ENCODE peak calls at places on chromosomes 7 and 10, in nine cellular contexts. J, O, Y, R, U, D, P, X and K are unnamed samples.

GRCh38 chr10:102389894-102390293 is 5.6 kb upstream of the NFKB2 start:
- DNase-seq in J (no peak), U (no peak), R (no peak), X (no peak), Y (no peak), D (no peak), P (no peak), O (no peak), K (no peak)

GRCh38 chr10:72001026-72001380 is 36.8 kb downstream of the CHST3 start:
- DNase-seq in D (no peak), P (no peak), Y (no peak), J (no peak), X (no peak), O (no peak), U (no peak), R (no peak), K (no peak)

GRCh38 chr10:72564596-72564995 is 61.3 kb downstream of the MICU1 start:
- DNase-seq in R (no peak), D (no peak), O (no peak), J (peak; percentile 86), Y (no peak), X (no peak), U (no peak), P (no peak), K (no peak)

GRCh38 chr7:68730871-68731403 is 867.3 kb upstream of the AUTS2 start:
- DNase-seq in R (no peak), X (no peak), U (no peak), Y (no peak), O (no peak), P (no peak), D (no peak), J (no peak), K (no peak)

GRCh38 chr10:112898540-112899395 is 51.3 kb upstream of the TCF7L2 start:
- DNase-seq in P (no peak), D (peak; percentile 92), J (peak; percentile 34), R (no peak), O (no peak), Y (no peak), X (no peak), U (no peak), K (no peak)

GRCh38 chr10:89556590-89556989 is 21.2 kb upstream of the SLC16A12 start:
- DNase-seq in U (no peak), D (no peak), R (no peak), P (no peak), J (no peak), Y (no peak), O (no peak), X (no peak), K (no peak)

GRCh38 chr7:11609071-11609470 is 222.9 kb downstream of the THSD7A start:
- DNase-seq in D (no peak), U (no peak), O (no peak), P (no peak), R (no peak), Y (no peak), X (no peak), J (no peak), K (no peak)

GRCh38 chr10:99560277-99561126 is 27.8 kb downstream of the NKX2-3 start:
- DNase-seq in P (peak; percentile 22), J (peak; percentile 66), X (no peak), O (no peak), Y (peak; percentile 11), U (no peak), R (peak; percentile 31), D (peak; percentile 64), K (no peak)

GRCh38 chr10:14405076-14406065 is 74.6 kb upstream of the FRMD4A start:
- DNase-seq in P (no peak), X (no peak), U (peak; percentile 17), D (no peak), J (peak; percentile 65), O (no peak), Y (no peak), R (peak; percentile 72), K (no peak)

GRCh38 chr7:22364910-22365309 is 8.0 kb upstream of the RAPGEF5 start:
- DNase-seq in P (no peak), D (no peak), J (no peak), X (no peak), Y (no peak), O (no peak), U (no peak), R (no peak), K (no peak)

GRCh38 chr10:87177-88080 is 38.3 kb upstream of the TUBB8 start:
- DNase-seq in O (no peak), J (no peak), Y (no peak), P (no peak), D (no peak), R (no peak), X (no peak), U (no peak), K (no peak)

GRCh38 chr10:62443866-62444265 is 69.7 kb downstream of the ZNF365 start:
- DNase-seq in J (peak; percentile 12), U (no peak), P (no peak), O (no peak), R (no peak), X (no peak), Y (no peak), D (no peak), K (no peak)

GRCh38 chr10:129105266-129105665 is 361.8 kb upstream of the MGMT start:
- DNase-seq in R (no peak), X (no peak), J (peak; percentile 34), O (no peak), Y (no peak), P (no peak), D (no peak), U (no peak), K (no peak)

GRCh38 chr7:5429857-5430611 is 6.4 kb upstream of the TNRC18 start:
- DNase-seq in D (peak; percentile 72), P (no peak), J (peak; percentile 62), X (no peak), Y (no peak), R (peak; percentile 26), O (no peak), U (peak; percentile 65), K (no peak)

GRCh38 chr7:22586806-22587180 is 86.8 kb upstream of the STEAP1B start:
- DNase-seq in O (no peak), P (no peak), U (no peak), J (no peak), D (peak; percentile 85), Y (no peak), R (no peak), X (no peak), K (no peak)

GRCh38 chr7:58086871-58087535 is 637.0 kb downstream of the ZNF716 start:
- DNase-seq in U (no peak), P (no peak), X (no peak), O (peak; percentile 51), D (no peak), J (no peak), R (no peak), Y (no peak), K (peak; percentile 79)

GRCh38 chr10:132132391-132132841 is 54.3 kb upstream of the DPYSL4 start:
- DNase-seq in O (peak; percentile 73), X (no peak), R (no peak), U (no peak), Y (no peak), J (no peak), P (no peak), D (no peak), K (no peak)

GRCh38 chr7:51138121-51139085 is 178.2 kb downstream of the COBL start:
- DNase-seq in P (no peak), U (no peak), Y (no peak), O (no peak), D (no peak), J (no peak), X (no peak), R (no peak), K (no peak)

GRCh38 chr10:91006001-91006751 is 85.3 kb upstream of the ANKRD1 start:
- DNase-seq in D (peak; percentile 53), R (peak; percentile 48), O (no peak), J (peak; percentile 68), P (peak; percentile 60), Y (peak; percentile 43), U (peak; percentile 37), X (peak; percentile 20), K (no peak)

GRCh38 chr10:14820010-14820774 is 17.6 kb downstream of the CDNF start:
- DNase-seq in R (peak; percentile 83), O (no peak), J (peak; percentile 74), X (no peak), Y (no peak), D (peak; percentile 20), U (no peak), P (no peak), K (no peak)

GRCh38 chr10:116769791-116770190 is 27.4 kb upstream of the HSPA12A start:
- DNase-seq in P (no peak), D (peak; percentile 16), Y (no peak), J (no peak), O (no peak), X (no peak), U (peak; percentile 66), R (no peak), K (peak; percentile 51)

GRCh38 chr7:131507592-131508331 is 48.7 kb downstream of the PODXL start:
- DNase-seq in O (peak; percentile 95), P (peak; percentile 83), J (peak; percentile 76), U (peak; percentile 88), D (peak; percentile 84), X (peak; percentile 21), Y (peak; percentile 69), R (peak; percentile 14), K (no peak)

GRCh38 chr10:5018150-5018549 is 14.5 kb upstream of the AKR1C2 start:
- DNase-seq in D (no peak), J (no peak), Y (no peak), U (no peak), P (no peak), O (no peak), X (no peak), R (no peak), K (no peak)

GRCh38 chr10:109187677-109188076 is 735.6 kb downstream of the XPNPEP1 start:
- DNase-seq in Y (no peak), O (no peak), P (no peak), R (no peak), U (no peak), J (no peak), X (no peak), D (no peak), K (no peak)

GRCh38 chr10:71478966-71479365 is 82.2 kb downstream of the CDH23 start:
- DNase-seq in O (no peak), J (no peak), R (no peak), P (no peak), U (no peak), Y (no peak), D (no peak), X (no peak), K (no peak)

GRCh38 chr10:121838931-121839330 is 88.9 kb downstream of the ATE1 start:
- DNase-seq in R (no peak), D (no peak), P (no peak), O (no peak), Y (no peak), X (peak; percentile 41), J (no peak), U (no peak), K (no peak)

GRCh38 chr10:11093733-11094132 is 76.1 kb downstream of the CELF2 start:
- DNase-seq in Y (no peak), J (no peak), X (no peak), O (no peak), P (no peak), R (no peak), U (no peak), D (no peak), K (no peak)

GRCh38 chr7:64686493-64687184 is 20.7 kb downstream of the ZNF107 start:
- DNase-seq in O (no peak), R (no peak), X (peak; percentile 82), J (no peak), D (peak; percentile 20), U (no peak), Y (no peak), P (no peak), K (no peak)

GRCh38 chr10:58587676-58588075 is 75.0 kb downstream of the BICC1 start:
- DNase-seq in Y (no peak), D (no peak), P (no peak), X (no peak), J (no peak), O (no peak), R (no peak), U (no peak), K (no peak)

GRCh38 chr10:7090529-7090928 is 320.3 kb downstream of the SFMBT2 start:
- DNase-seq in Y (no peak), R (no peak), U (no peak), X (no peak), P (no peak), O (no peak), D (no peak), J (no peak), K (no peak)

GRCh38 chr7:101243786-101244384 is 996 bp downstream of the FIS1 start:
- DNase-seq in P (no peak), J (peak; percentile 33), O (no peak), R (peak; percentile 74), U (no peak), Y (no peak), D (no peak), X (no peak), K (peak; percentile 96)